ENCODE peak calls at places on chromosomes 3 and 15, in four cellular contexts. One of them, this sample, is unnamed.

GRCh38 chr3:154220462-154220861 is 99.3 kb downstream of the ARHGEF26 start:
- DNase-seq in K562: no peak
- DNase-seq in SK-N-SH: no peak
- DNase-seq in H1: no peak
- DNase-seq in this sample: no peak

GRCh38 chr3:53218136-53218535 is 37.7 kb downstream of the TKT start:
- DNase-seq in K562: no peak
- DNase-seq in SK-N-SH: no peak
- DNase-seq in H1: no peak
- DNase-seq in this sample: no peak

GRCh38 chr3:83435173-83435572 is 1523.6 kb upstream of the CADM2 start:
- DNase-seq in K562: no peak
- DNase-seq in SK-N-SH: no peak
- DNase-seq in H1: no peak
- DNase-seq in this sample: no peak

GRCh38 chr3:66500575-66501482 is at the start of gene LRIG1:
- DNase-seq in K562: peak
- DNase-seq in SK-N-SH: peak
- DNase-seq in H1: peak
- DNase-seq in this sample: peak

GRCh38 chr15:73994912-73995622 is 551 bp downstream of the PML start:
- DNase-seq in K562: peak
- DNase-seq in SK-N-SH: no peak
- DNase-seq in H1: no peak
- DNase-seq in this sample: peak

GRCh38 chr3:150359381-150359780 is 48.7 kb upstream of the TSC22D2 start:
- DNase-seq in K562: no peak
- DNase-seq in SK-N-SH: no peak
- DNase-seq in H1: no peak
- DNase-seq in this sample: no peak

GRCh38 chr3:127588675-127589577 is 1.6 kb downstream of the TPRA1 start:
- DNase-seq in K562: peak
- DNase-seq in SK-N-SH: no peak
- DNase-seq in H1: no peak
- DNase-seq in this sample: no peak

GRCh38 chr15:62287066-62287857 is 122.2 kb upstream of the C2CD4B start:
- DNase-seq in K562: no peak
- DNase-seq in SK-N-SH: no peak
- DNase-seq in H1: no peak
- DNase-seq in this sample: no peak

GRCh38 chr3:56988874-56989433 is 71.5 kb upstream of the SPATA12 start:
- DNase-seq in K562: peak
- DNase-seq in SK-N-SH: peak
- DNase-seq in H1: peak
- DNase-seq in this sample: peak

DNA sequence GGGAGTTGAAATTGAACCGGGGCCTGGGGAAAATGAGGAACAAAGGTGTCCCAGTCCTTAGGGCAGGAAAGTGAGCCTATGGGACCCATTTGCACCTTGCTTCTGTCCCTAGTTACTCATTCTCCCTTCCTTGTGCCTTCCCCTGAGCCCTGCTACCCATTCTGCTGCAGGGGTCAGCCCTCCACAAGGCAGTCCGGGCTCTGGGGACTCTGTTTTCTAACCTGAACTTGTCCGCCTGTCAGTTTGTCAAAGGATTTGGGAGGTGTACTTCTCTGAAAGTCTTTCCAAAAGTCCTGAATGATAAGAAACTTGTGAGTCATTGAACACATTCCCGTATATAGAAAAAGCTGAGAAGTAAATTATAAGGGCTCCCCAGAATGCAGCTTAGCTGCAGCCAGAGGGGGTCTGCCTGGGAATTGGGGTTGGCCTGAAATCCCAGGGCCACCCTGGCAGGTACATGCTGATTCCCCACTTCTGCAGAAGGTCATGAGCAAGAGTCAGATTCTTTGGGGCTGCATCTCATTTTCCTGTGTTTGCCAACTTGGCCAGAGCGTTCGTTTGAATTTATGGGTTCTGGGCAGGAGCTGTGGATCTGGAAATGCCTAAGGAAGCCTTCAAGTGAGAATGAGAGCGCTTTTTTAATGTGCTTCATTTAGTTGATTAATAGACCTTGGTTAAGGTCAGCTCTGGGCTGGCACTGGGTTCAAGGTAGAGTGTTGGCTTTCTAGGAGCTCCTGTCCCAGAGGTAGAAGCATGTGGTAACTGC is 2.9 kb downstream of the SLC6A6 start:
- DNase-seq in K562: peak
- DNase-seq in SK-N-SH: no peak
- DNase-seq in H1: no peak
- DNase-seq in this sample: no peak
- H3K4me3 ChIP-seq in K562: peak
- H3K4me3 ChIP-seq in SK-N-SH: no peak
- H3K4me3 ChIP-seq in H1: peak
- H3K4me3 ChIP-seq in this sample: peak

GRCh38 chr3:42590989-42591756 is 513 bp downstream of the SS18L2 start:
- DNase-seq in K562: no peak
- DNase-seq in SK-N-SH: no peak
- DNase-seq in H1: no peak
- DNase-seq in this sample: no peak
- TF ChIP-seq GABPA in K562: peak
- TF ChIP-seq GABPA in SK-N-SH: no peak
- TF ChIP-seq GABPA in H1: no peak
- TF ChIP-seq GABPA in this sample: no peak

GRCh38 chr15:64622410-64623260 is 152.8 kb downstream of the RBPMS2 start:
- DNase-seq in K562: peak
- DNase-seq in SK-N-SH: no peak
- DNase-seq in H1: no peak
- DNase-seq in this sample: no peak
- TF ChIP-seq POLR2AphosphoS5 in K562: no peak
- TF ChIP-seq POLR2AphosphoS5 in SK-N-SH: no peak
- TF ChIP-seq POLR2AphosphoS5 in H1: no peak
- TF ChIP-seq POLR2AphosphoS5 in this sample: no peak

GRCh38 chr3:48782046-48782445 is 65.0 kb upstream of the IP6K2 start:
- DNase-seq in K562: no peak
- DNase-seq in SK-N-SH: no peak
- DNase-seq in H1: no peak
- DNase-seq in this sample: no peak

GRCh38 chr3:48783304-48783703 is 64.4 kb downstream of the PRKAR2A start:
- DNase-seq in K562: peak
- DNase-seq in SK-N-SH: no peak
- DNase-seq in H1: no peak
- DNase-seq in this sample: no peak

GRCh38 chr3:48788544-48789162 is 59.0 kb downstream of the PRKAR2A start:
- DNase-seq in K562: no peak
- DNase-seq in SK-N-SH: no peak
- DNase-seq in H1: no peak
- DNase-seq in this sample: no peak

GRCh38 chr3:48789665-48790064 is 58.0 kb downstream of the PRKAR2A start:
- DNase-seq in K562: no peak
- DNase-seq in SK-N-SH: no peak
- DNase-seq in H1: no peak
- DNase-seq in this sample: no peak

GRCh38 chr3:48784426-48785120 is 63.1 kb downstream of the PRKAR2A start:
- DNase-seq in K562: peak
- DNase-seq in SK-N-SH: no peak
- DNase-seq in H1: no peak
- DNase-seq in this sample: no peak
- H3K4me3 ChIP-seq in K562: no peak
- H3K4me3 ChIP-seq in SK-N-SH: no peak
- H3K4me3 ChIP-seq in H1: no peak
- H3K4me3 ChIP-seq in this sample: no peak

GRCh38 chr3:187521546-187521945 is 148.6 kb downstream of the SST start:
- DNase-seq in K562: no peak
- DNase-seq in SK-N-SH: no peak
- DNase-seq in H1: no peak
- DNase-seq in this sample: no peak

GRCh38 chr3:187518207-187518606 is 150.0 kb downstream of the RTP4 start:
- DNase-seq in K562: no peak
- DNase-seq in SK-N-SH: no peak
- DNase-seq in H1: no peak
- DNase-seq in this sample: no peak

GRCh38 chr3:187520027-187520945 is 149.9 kb downstream of the SST start:
- DNase-seq in K562: no peak
- DNase-seq in SK-N-SH: no peak
- DNase-seq in H1: no peak
- DNase-seq in this sample: no peak

GRCh38 chr3:187518616-187519015 is 150.4 kb downstream of the RTP4 start:
- DNase-seq in K562: no peak
- DNase-seq in SK-N-SH: no peak
- DNase-seq in H1: no peak
- DNase-seq in this sample: no peak

GRCh38 chr3:187519428-187519890 is 150.7 kb downstream of the SST start:
- DNase-seq in K562: no peak
- DNase-seq in SK-N-SH: no peak
- DNase-seq in H1: peak
- DNase-seq in this sample: no peak
- TF ChIP-seq GABPA in K562: no peak
- TF ChIP-seq GABPA in SK-N-SH: no peak
- TF ChIP-seq GABPA in H1: no peak
- TF ChIP-seq GABPA in this sample: no peak

GRCh38 chr15:76170426-76170800 is 110.6 kb downstream of the TMEM266 start:
- DNase-seq in K562: no peak
- DNase-seq in SK-N-SH: no peak
- DNase-seq in H1: no peak
- DNase-seq in this sample: no peak

GRCh38 chr15:76172782-76173181 is 113.0 kb downstream of the TMEM266 start:
- DNase-seq in K562: no peak
- DNase-seq in SK-N-SH: no peak
- DNase-seq in H1: no peak
- DNase-seq in this sample: no peak

GRCh38 chr15:76169013-76169412 is 109.2 kb downstream of the TMEM266 start:
- DNase-seq in K562: peak
- DNase-seq in SK-N-SH: no peak
- DNase-seq in H1: no peak
- DNase-seq in this sample: peak

GRCh38 chr15:76168237-76168984 is 108.6 kb downstream of the TMEM266 start:
- DNase-seq in K562: no peak
- DNase-seq in SK-N-SH: no peak
- DNase-seq in H1: no peak
- DNase-seq in this sample: no peak

GRCh38 chr15:76169792-76170425 is 110.1 kb downstream of the TMEM266 start:
- DNase-seq in K562: no peak
- DNase-seq in SK-N-SH: no peak
- DNase-seq in H1: no peak
- DNase-seq in this sample: no peak
- TF ChIP-seq POLR2AphosphoS5 in K562: no peak
- TF ChIP-seq POLR2AphosphoS5 in SK-N-SH: no peak
- TF ChIP-seq POLR2AphosphoS5 in H1: no peak
- TF ChIP-seq POLR2AphosphoS5 in this sample: no peak

DNA sequence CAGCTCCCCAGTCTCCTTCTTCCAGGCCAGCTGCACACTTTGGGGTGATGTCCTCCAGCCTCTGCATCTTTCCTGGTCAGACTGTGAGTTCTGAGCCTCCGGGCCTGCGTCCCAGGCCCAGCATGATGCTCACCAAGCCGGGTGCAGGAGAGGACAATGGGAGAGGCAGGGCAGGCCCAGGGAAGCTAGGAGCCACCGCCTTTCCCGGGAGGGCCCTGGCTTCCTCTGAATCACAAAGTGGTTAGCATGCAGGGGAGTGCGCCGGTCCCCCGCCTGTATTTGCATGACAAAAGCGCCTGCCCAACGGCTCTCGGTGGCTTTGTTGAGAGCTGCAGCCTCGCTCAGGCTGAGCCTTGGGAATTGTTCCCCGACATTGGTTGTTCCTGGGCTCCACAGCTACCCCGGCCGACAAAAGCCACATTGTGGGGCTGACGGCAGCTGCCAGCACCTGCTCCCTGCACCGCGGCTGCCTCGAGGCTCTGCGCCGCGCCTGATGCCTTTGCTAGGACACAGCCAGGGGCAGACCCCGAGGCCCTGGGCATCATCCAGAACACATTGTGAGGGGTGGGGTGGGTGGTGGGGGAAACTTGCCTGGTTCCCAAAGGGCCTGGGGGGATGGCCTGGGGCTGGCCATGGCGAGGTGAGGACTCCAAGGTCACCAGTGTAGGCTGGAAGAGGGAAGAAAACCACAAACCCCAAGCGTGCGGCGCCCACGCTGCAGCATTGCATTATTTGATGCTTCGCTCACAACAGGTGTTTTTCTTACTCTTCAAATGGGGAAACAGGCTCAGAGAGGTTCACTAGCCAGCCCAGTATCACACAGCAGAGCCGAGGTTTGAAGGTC is 20.0 kb upstream of the KLF13 start:
- DNase-seq in K562: no peak
- DNase-seq in SK-N-SH: no peak
- DNase-seq in H1: peak
- DNase-seq in this sample: no peak
- H3K4me3 ChIP-seq in K562: no peak
- H3K4me3 ChIP-seq in SK-N-SH: no peak
- H3K4me3 ChIP-seq in H1: peak
- H3K4me3 ChIP-seq in this sample: no peak

GRCh38 chr3:195540526-195540925 is 2.6 kb downstream of the PPP1R2 start:
- DNase-seq in K562: no peak
- DNase-seq in SK-N-SH: no peak
- DNase-seq in H1: no peak
- DNase-seq in this sample: no peak

GRCh38 chr3:195539479-195539878 is 3.6 kb downstream of the PPP1R2 start:
- DNase-seq in K562: no peak
- DNase-seq in SK-N-SH: no peak
- DNase-seq in H1: no peak
- DNase-seq in this sample: no peak

GRCh38 chr3:195542261-195542660 is 864 bp downstream of the PPP1R2 start:
- DNase-seq in K562: no peak
- DNase-seq in SK-N-SH: peak
- DNase-seq in H1: no peak
- DNase-seq in this sample: no peak

GRCh38 chr3:195540031-195540430 is 3.1 kb downstream of the PPP1R2 start:
- DNase-seq in K562: no peak
- DNase-seq in SK-N-SH: no peak
- DNase-seq in H1: no peak
- DNase-seq in this sample: no peak

GRCh38 chr3:195537995-195538394 is 5.1 kb downstream of the PPP1R2 start:
- DNase-seq in K562: no peak
- DNase-seq in SK-N-SH: no peak
- DNase-seq in H1: no peak
- DNase-seq in this sample: no peak
- TF ChIP-seq GABPA in K562: no peak
- TF ChIP-seq GABPA in SK-N-SH: no peak
- TF ChIP-seq GABPA in H1: no peak
- TF ChIP-seq GABPA in this sample: no peak

GRCh38 chr15:42716125-42716524 is 20.8 kb downstream of the CDAN1 start:
- DNase-seq in K562: no peak
- DNase-seq in SK-N-SH: no peak
- DNase-seq in H1: no peak
- DNase-seq in this sample: no peak

GRCh38 chr15:42712584-42712983 is 24.3 kb downstream of the CDAN1 start:
- DNase-seq in K562: no peak
- DNase-seq in SK-N-SH: no peak
- DNase-seq in H1: no peak
- DNase-seq in this sample: no peak

GRCh38 chr15:42707873-42708544 is 28.9 kb downstream of the CDAN1 start:
- DNase-seq in K562: no peak
- DNase-seq in SK-N-SH: no peak
- DNase-seq in H1: no peak
- DNase-seq in this sample: no peak

GRCh38 chr15:42710662-42711061 is 26.3 kb downstream of the CDAN1 start:
- DNase-seq in K562: no peak
- DNase-seq in SK-N-SH: no peak
- DNase-seq in H1: no peak
- DNase-seq in this sample: no peak

GRCh38 chr15:42711746-42712145 is 25.2 kb downstream of the CDAN1 start:
- DNase-seq in K562: no peak
- DNase-seq in SK-N-SH: no peak
- DNase-seq in H1: no peak
- DNase-seq in this sample: no peak
- TF ChIP-seq POLR2AphosphoS5 in K562: no peak
- TF ChIP-seq POLR2AphosphoS5 in SK-N-SH: no peak
- TF ChIP-seq POLR2AphosphoS5 in H1: no peak
- TF ChIP-seq POLR2AphosphoS5 in this sample: no peak